ENCODE peak calls at places on chromosome 16, in seven cellular contexts. D, K, Z, H, N, I and S are unnamed samples.
A peak's percentile ranks its signal among the peaks of the same experiment; 100 is the strongest.

GRCh38 chr16:709651-710499 is 4.3 kb upstream of the FBXL16 start:
- DNase-seq in D (no peak), K (no peak), Z (peak; percentile 51), H (no peak), N (no peak), I (no peak), S (no peak)

GRCh38 chr16:2597560-2597902 is 59.7 kb downstream of the PDPK1 start:
- DNase-seq in D (no peak), K (no peak), Z (no peak), H (no peak), N (no peak), I (no peak), S (no peak)

GRCh38 chr16:30902070-30902972 is 5.9 kb downstream of the CTF1 start:
- DNase-seq in D (peak; percentile 45), K (peak; percentile 92), Z (no peak), H (no peak), N (peak; percentile 69), I (peak; percentile 74), S (peak; percentile 54)

GRCh38 chr16:3637371-3637923 is 17.0 kb upstream of the DNASE1 start:
- DNase-seq in D (peak; percentile 52), K (no peak), Z (no peak), H (no peak), N (peak; percentile 36), I (peak; percentile 59), S (peak; percentile 13)

GRCh38 chr16:969508-970378 is 1.0 kb downstream of the LMF1 start:
- DNase-seq in D (no peak), K (no peak), Z (no peak), H (no peak), N (peak; percentile 41), I (peak; percentile 27), S (no peak)

GRCh38 chr16:28822520-28823290 is at the start of gene ATXN2L:
- DNase-seq in D (peak; percentile 83), K (peak; percentile 97), Z (peak; percentile 82), H (peak; percentile 90), N (peak; percentile 97), I (peak; percentile 99), S (peak; percentile 92)

GRCh38 chr16:85393674-85394510 is 219.2 kb upstream of the GSE1 start:
- DNase-seq in D (no peak), K (peak; percentile 85), Z (no peak), H (no peak), N (peak; percentile 79), I (peak; percentile 36), S (peak; percentile 71)

GRCh38 chr16:75818491-75818890 is 92.2 kb upstream of the CPHXL start:
- DNase-seq in D (no peak), K (no peak), Z (no peak), H (no peak), N (no peak), I (no peak), S (no peak)

GRCh38 chr16:52533296-52533695 is 13.6 kb downstream of the TOX3 start:
- DNase-seq in D (no peak), K (no peak), Z (no peak), H (no peak), N (no peak), I (no peak), S (no peak)

GRCh38 chr16:46727184-46727583 is 21.0 kb downstream of the MYLK3 start:
- DNase-seq in D (no peak), K (no peak), Z (no peak), H (no peak), N (no peak), I (no peak), S (no peak)

GRCh38 chr16:83717308-83717707 is 90.5 kb upstream of the HSBP1 start:
- DNase-seq in D (peak; percentile 6), K (no peak), Z (no peak), H (no peak), N (no peak), I (no peak), S (no peak)

GRCh38 chr16:17512636-17513220 is 42.0 kb upstream of the XYLT1 start:
- DNase-seq in D (no peak), K (no peak), Z (no peak), H (no peak), N (no peak), I (no peak), S (no peak)